ENCODE peak calls at places on chromosomes 11 and 22, in five cellular contexts. G, B, M, F and X are unnamed samples.

GRCh38 chr11:108970221-108970991 is 305.5 kb downstream of the DDX10 start:
- DNase-seq in G (no peak), B (no peak), M (no peak), F (no peak), X (no peak)

GRCh38 chr22:49920859-49921258 is 2.4 kb downstream of the CRELD2 start:
- DNase-seq in G (no peak), B (no peak), M (no peak), F (no peak), X (no peak)

GRCh38 chr22:41968601-41969000 is 642 bp upstream of the SEPTIN3 start:
- DNase-seq in G (no peak), B (no peak), M (no peak), F (no peak), X (no peak)

GRCh38 chr11:106156290-106156937 is 79.0 kb downstream of the AASDHPPT start:
- DNase-seq in G (peak; percentile 25), B (peak; percentile 41), M (peak; percentile 30), F (peak; percentile 95), X (peak; percentile 31)

GRCh38 chr11:114307524-114308203 is 11.5 kb downstream of the NNMT start:
- DNase-seq in G (no peak), B (no peak), M (peak; percentile 48), F (peak; percentile 91), X (peak; percentile 78)

GRCh38 chr22:36439481-36440271 is 41.8 kb downstream of the TXN2 start:
- DNase-seq in G (no peak), B (peak; percentile 91), M (peak; percentile 88), F (peak; percentile 98), X (peak; percentile 70)

GRCh38 chr22:20822240-20822639 is 36.4 kb downstream of the PI4KA start:
- DNase-seq in G (no peak), B (no peak), M (no peak), F (no peak), X (no peak)

GRCh38 chr11:95919514-95919913 is 4.4 kb downstream of the MTMR2 start:
- DNase-seq in G (no peak), B (no peak), M (no peak), F (no peak), X (no peak)

GRCh38 chr11:125173027-125173426 is 8.5 kb downstream of the PKNOX2 start:
- DNase-seq in G (no peak), B (no peak), M (no peak), F (no peak), X (no peak)

GRCh38 chr11:118245946-118246562 is 6.1 kb downstream of the MPZL3 start:
- DNase-seq in G (no peak), B (no peak), M (no peak), F (no peak), X (no peak)

GRCh38 chr22:24455039-24455438 is 27.6 kb downstream of the ADORA2A start:
- DNase-seq in G (no peak), B (no peak), M (peak; percentile 55), F (no peak), X (no peak)

GRCh38 chr22:23036684-23037428 is 33.5 kb upstream of the GNAZ start:
- DNase-seq in G (no peak), B (no peak), M (no peak), F (peak; percentile 2), X (peak; percentile 7)

GRCh38 chr22:37231406-37232139 is 12.5 kb downstream of the RAC2 start:
- DNase-seq in G (no peak), B (no peak), M (no peak), F (no peak), X (no peak)

GRCh38 chr11:35875063-35875462 is 68.8 kb upstream of the LDLRAD3 start:
- DNase-seq in G (no peak), B (no peak), M (no peak), F (no peak), X (no peak)

GRCh38 chr11:59142530-59143507 is at the start of gene FAM111A:
- DNase-seq in G (peak; percentile 80), B (peak; percentile 91), M (peak; percentile 82), F (peak; percentile 91), X (peak; percentile 36)

GRCh38 chr11:66015094-66015881 is 3.5 kb downstream of the CST6 start:
- DNase-seq in G (no peak), B (no peak), M (no peak), F (peak; percentile 12), X (peak; percentile 5)

GRCh38 chr11:7520981-7521487 is 7.2 kb downstream of the PPFIBP2 start:
- DNase-seq in G (no peak), B (no peak), M (no peak), F (no peak), X (no peak)

GRCh38 chr11:70915158-70915795 is 337.1 kb downstream of the SHANK2 start:
- DNase-seq in G (no peak), B (no peak), M (no peak), F (no peak), X (no peak)

GRCh38 chr11:132658696-132659095 is 873.6 kb downstream of the OPCML start:
- DNase-seq in G (no peak), B (no peak), M (no peak), F (no peak), X (no peak)

GRCh38 chr11:132226522-132226921 is 856.1 kb downstream of the NTM start:
- DNase-seq in G (no peak), B (no peak), M (no peak), F (no peak), X (no peak)

GRCh38 chr11:111019931-111020381 is 225.6 kb upstream of the POU2AF2 start:
- DNase-seq in G (no peak), B (no peak), M (no peak), F (peak; percentile 46), X (no peak)

DNA sequence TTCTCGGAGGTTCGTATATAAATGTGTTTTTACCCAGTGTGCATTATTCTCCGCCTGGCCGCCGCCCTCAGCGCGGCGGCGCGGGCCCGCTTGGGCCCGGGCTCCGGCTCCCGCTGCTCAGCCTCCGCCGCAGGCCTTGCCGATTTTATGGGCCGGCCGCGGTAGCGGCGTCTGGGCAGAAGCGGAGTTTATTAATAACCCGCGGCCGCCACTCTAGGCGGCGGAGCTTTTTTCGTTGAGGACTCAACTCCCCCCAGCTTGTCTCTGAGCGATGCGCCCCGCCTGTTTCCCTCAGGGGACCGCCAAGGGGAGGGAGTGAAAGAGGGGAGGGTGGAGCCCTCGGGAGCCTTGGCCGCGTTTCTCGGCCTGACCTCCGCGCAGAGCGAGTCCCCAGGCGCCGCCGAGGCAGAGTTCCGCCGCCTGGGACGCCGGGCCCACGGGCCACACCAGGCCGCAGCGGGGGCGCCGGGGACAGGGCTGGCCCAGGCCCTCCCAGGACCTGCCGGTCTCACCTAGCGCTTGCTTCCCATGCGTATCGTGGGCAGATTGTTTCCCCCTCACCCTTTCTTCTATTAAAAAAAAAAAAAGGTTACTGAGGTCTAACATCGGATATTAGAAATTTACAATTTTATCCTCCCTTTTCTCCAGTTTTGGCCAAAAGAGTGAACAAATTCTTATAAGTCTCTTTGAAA is 402 bp downstream of the ZNF143 start:
- DNase-seq in G (peak; percentile 75), B (peak; percentile 79), M (peak; percentile 91), F (peak; percentile 93), X (peak; percentile 50)
- TF ChIP-seq CTCF in G (no peak), B (no peak), M (peak; percentile 13), F (no peak), X (no peak)

GRCh38 chr11:16883179-16883578 is 131.0 kb downstream of the PLEKHA7 start:
- DNase-seq in G (no peak), B (peak; percentile 44), M (no peak), F (no peak), X (no peak)
- TF ChIP-seq CTCF in G (no peak), B (no peak), M (no peak), F (no peak), X (no peak)

GRCh38 chr11:67372993-67373915 is at the start of gene CLCF1:
- DNase-seq in G (peak; percentile 72), B (peak; percentile 77), M (peak; percentile 82), F (peak; percentile 78), X (no peak)

GRCh38 chr11:67370351-67371076 is 2.9 kb downstream of the CLCF1 start:
- DNase-seq in G (no peak), B (no peak), M (peak; percentile 36), F (peak; percentile 91), X (no peak)

GRCh38 chr11:67371199-67371548 is 2.2 kb downstream of the CLCF1 start:
- DNase-seq in G (no peak), B (no peak), M (no peak), F (peak; percentile 47), X (no peak)

GRCh38 chr11:67372232-67372992 is 986 bp downstream of the CLCF1 start:
- DNase-seq in G (no peak), B (no peak), M (peak; percentile 53), F (no peak), X (no peak)

DNA sequence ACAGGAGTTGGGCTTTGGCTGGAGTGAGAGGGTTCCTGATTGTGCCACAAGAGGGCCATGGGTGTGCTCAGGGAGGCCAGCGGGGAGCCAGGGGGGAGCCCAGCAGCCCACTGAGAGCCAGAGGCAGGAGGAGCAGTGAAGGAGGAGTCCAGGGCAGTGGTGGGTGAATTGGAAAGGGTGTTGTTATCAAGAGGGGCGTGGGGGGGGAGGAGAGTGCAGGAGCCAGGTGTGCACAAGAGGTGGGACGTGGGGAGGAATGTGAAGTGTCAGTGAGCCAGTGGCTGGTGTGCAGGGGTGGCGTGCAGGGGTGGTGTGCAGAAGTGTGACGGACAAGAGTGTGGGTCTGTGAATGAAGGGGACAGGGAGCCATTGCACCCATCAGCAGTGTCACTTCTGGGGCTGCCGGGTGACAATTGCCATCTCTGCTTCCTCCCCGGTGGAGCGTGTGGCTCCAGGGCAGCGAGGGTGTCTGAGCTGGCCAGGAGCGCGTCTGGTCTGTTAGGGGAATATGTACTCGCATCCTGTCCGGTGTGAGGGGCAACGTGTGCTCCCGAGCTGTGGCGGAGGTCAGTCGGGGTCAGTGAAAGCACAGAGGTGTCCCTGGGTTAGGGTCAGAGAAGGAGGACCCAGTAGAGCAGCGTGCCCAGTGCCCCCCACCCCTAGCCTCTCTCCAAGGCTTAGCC is 1.7 kb downstream of the CLCF1 start:
- DNase-seq in G (peak; percentile 53), B (no peak), M (peak; percentile 45), F (peak; percentile 51), X (no peak)
- TF ChIP-seq CTCF in G (no peak), B (peak; percentile 55), M (no peak), F (peak; percentile 62), X (peak; percentile 75)

GRCh38 chr22:19494676-19495173 is 15.0 kb downstream of the CDC45 start:
- DNase-seq in G (no peak), B (no peak), M (no peak), F (no peak), X (no peak)

GRCh38 chr22:19497245-19497644 is 17.5 kb downstream of the CDC45 start:
- DNase-seq in G (no peak), B (no peak), M (no peak), F (peak; percentile 70), X (peak; percentile 29)

GRCh38 chr22:19496324-19496630 is 16.6 kb downstream of the CDC45 start:
- DNase-seq in G (no peak), B (no peak), M (no peak), F (no peak), X (no peak)

GRCh38 chr22:19494001-19494560 is 14.4 kb downstream of the CDC45 start:
- DNase-seq in G (no peak), B (no peak), M (no peak), F (no peak), X (no peak)

DNA sequence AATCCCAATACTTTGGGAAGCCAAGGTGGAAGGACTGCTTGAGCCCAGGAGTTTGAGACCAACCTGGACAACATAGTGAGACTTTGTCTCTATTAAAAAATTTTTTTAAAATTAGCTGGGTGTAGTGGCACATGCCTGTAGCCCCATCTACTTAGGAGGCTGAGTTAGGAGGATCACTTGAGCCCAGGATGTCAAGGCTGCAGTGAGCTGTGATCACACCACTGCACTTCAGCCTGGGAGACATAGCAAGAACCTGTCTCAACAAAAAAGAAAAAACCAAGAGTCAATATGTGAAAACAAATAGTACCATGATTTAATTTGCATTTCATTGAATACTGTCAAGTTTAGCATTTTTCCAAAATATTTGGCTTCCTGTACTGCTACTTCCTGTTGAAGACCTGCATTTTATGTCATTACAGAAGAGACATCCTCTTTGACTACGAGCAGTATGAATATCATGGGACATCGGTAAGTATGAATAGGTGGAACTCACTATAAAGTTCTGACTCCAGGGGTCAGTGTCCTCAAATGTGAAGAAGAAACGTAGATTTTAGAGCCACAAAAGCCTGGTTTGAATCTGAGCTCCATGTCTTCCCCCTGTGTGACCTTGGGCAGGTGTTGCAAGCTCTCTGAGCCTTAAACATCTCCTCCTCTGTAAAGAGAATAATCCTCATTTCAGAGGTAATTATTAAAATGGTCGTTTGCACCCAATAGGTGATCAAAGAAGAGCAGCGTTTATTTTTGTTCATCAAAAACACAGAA is 16.0 kb downstream of the CDC45 start:
- DNase-seq in G (peak; percentile 18), B (no peak), M (no peak), F (peak; percentile 44), X (no peak)
- TF ChIP-seq CTCF in G (peak; percentile 41), B (no peak), M (no peak), F (peak; percentile 30), X (peak; percentile 5)